ENCODE peak calls at places on chromosomes 6 and 20, in nine cellular contexts. E is EH, W is midbrain, Q is NCI-H748 treated with DMSO at 0.1 percent for 48 hours, S is NCI-H526 treated with DMSO at 0.1 percent for 48 hours, K is brain microvascular endothelial cell, R is T47D, F is mucosa of gallbladder, Z is C1 segment of cervical spinal cord. T is an unnamed sample.

GRCh38 chr20:21180248-21180647 is 54.4 kb downstream of the KIZ start:
- DNase-seq in E (no peak), K (no peak), R (no peak), Z (no peak), S (no peak), W (no peak), F (no peak), Q (no peak), T (no peak)

GRCh38 chr6:147040521-147040920 is 163.7 kb upstream of the STXBP5 start:
- DNase-seq in Q (no peak), R (no peak), E (no peak), W (no peak), Z (no peak), S (no peak), K (no peak), F (no peak), T (no peak)

GRCh38 chr6:80022803-80023202 is 18.4 kb downstream of the TTK start:
- DNase-seq in E (peak; percentile 85), Z (no peak), K (peak; percentile 81), R (no peak), Q (no peak), S (no peak), W (no peak), F (no peak), T (peak; percentile 88)

GRCh38 chr20:47262365-47263013 is 94.0 kb downstream of the ZMYND8 start:
- DNase-seq in W (no peak), K (no peak), S (peak; percentile 44), Q (no peak), E (no peak), Z (no peak), R (no peak), F (no peak), T (no peak)

GRCh38 chr6:121647905-121648304 is 212.5 kb downstream of the GJA1 start:
- DNase-seq in W (no peak), E (peak; percentile 78), F (no peak), K (peak; percentile 53), Q (no peak), R (no peak), S (no peak), Z (no peak), T (peak; percentile 51)

GRCh38 chr6:162899148-162899547 is 171.4 kb downstream of the PACRG start:
- DNase-seq in S (no peak), F (no peak), K (no peak), W (no peak), Z (no peak), E (no peak), R (no peak), Q (no peak), T (peak; percentile 28)

GRCh38 chr6:40999498-41000070 is 39.4 kb downstream of the UNC5CL start:
- DNase-seq in F (peak; percentile 62), E (peak; percentile 56), Q (no peak), R (no peak), Z (no peak), S (no peak), W (no peak), K (no peak), T (peak; percentile 62)

GRCh38 chr20:63536997-63537524 is at the start of gene PTK6:
- DNase-seq in R (peak; percentile 98), S (no peak), F (peak; percentile 62), W (no peak), Q (no peak), K (no peak), Z (no peak), E (no peak), T (no peak)

GRCh38 chr6:154954352-154954751 is 40.8 kb upstream of the TIAM2 start:
- DNase-seq in S (no peak), E (peak; percentile 48), Z (no peak), W (no peak), Q (no peak), K (no peak), F (no peak), R (no peak), T (no peak)

GRCh38 chr6:37696220-37696840 is 1.4 kb downstream of the MDGA1 start:
- DNase-seq in F (no peak), S (peak; percentile 53), K (no peak), R (peak; percentile 38), W (no peak), Q (peak; percentile 30), E (peak; percentile 56), Z (no peak), T (peak; percentile 55)

GRCh38 chr20:46249671-46250070 is 58.6 kb downstream of the CDH22 start:
- DNase-seq in F (no peak), Q (no peak), E (no peak), S (no peak), Z (no peak), W (no peak), R (no peak), K (no peak), T (no peak)

GRCh38 chr6:150314230-150315188 is 54.3 kb upstream of the IYD start:
- DNase-seq in E (no peak), Z (no peak), S (no peak), R (no peak), Q (no peak), F (no peak), W (no peak), K (no peak), T (no peak)

GRCh38 chr20:1517010-1517409 is 25.8 kb upstream of the SIRPB2 start:
- DNase-seq in R (no peak), S (no peak), Z (no peak), F (no peak), K (no peak), Q (no peak), W (no peak), E (no peak), T (no peak)

GRCh38 chr20:33062105-33062629 is 8.5 kb downstream of the BPIFB3 start:
- DNase-seq in W (no peak), R (no peak), K (no peak), Z (no peak), S (no peak), Q (no peak), F (no peak), E (no peak), T (no peak)

GRCh38 chr6:14550817-14551216 is 433.2 kb downstream of the CD83 start:
- DNase-seq in R (no peak), Q (no peak), Z (no peak), K (no peak), W (no peak), E (peak; percentile 17), S (no peak), F (no peak), T (no peak)

GRCh38 chr20:15496501-15497039 is 1076.7 kb downstream of the KIF16B start:
- DNase-seq in S (no peak), W (no peak), R (no peak), Z (no peak), Q (no peak), E (no peak), K (no peak), F (no peak), T (no peak)

GRCh38 chr6:125787791-125788190 is 3.0 kb upstream of the NCOA7 start:
- DNase-seq in E (peak; percentile 43), F (peak; percentile 40), Z (no peak), K (no peak), W (peak; percentile 34), R (no peak), S (no peak), Q (no peak), T (peak; percentile 42)

GRCh38 chr20:48064929-48065328 is 279.6 kb upstream of the SULF2 start:
- DNase-seq in K (peak; percentile 45), Z (no peak), E (peak; percentile 96), F (no peak), S (no peak), R (no peak), W (no peak), Q (no peak), T (peak; percentile 21)

GRCh38 chr6:133890941-133891813 is 2.3 kb downstream of the TCF21 start:
- DNase-seq in K (no peak), R (no peak), W (no peak), Z (no peak), E (peak; percentile 21), F (peak; percentile 20), Q (peak; percentile 46), S (no peak), T (peak; percentile 37)

GRCh38 chr6:127784468-127784867 is 116.4 kb downstream of the THEMIS start:
- DNase-seq in W (no peak), F (no peak), R (no peak), Z (no peak), Q (no peak), E (no peak), K (no peak), S (no peak), T (no peak)

GRCh38 chr6:28568515-28569108 is 42.9 kb downstream of the GPX5 start:
- DNase-seq in Q (no peak), R (no peak), K (no peak), F (no peak), W (no peak), Z (no peak), S (no peak), E (no peak), T (no peak)

GRCh38 chr6:10486215-10486614 is 34.9 kb upstream of the GCNT2 start:
- DNase-seq in F (no peak), K (no peak), Q (no peak), S (no peak), W (no peak), R (no peak), E (no peak), Z (no peak), T (no peak)

GRCh38 chr20:33675127-33675954 is 1.1 kb upstream of the NECAB3 start:
- DNase-seq in E (peak; percentile 32), Q (no peak), R (no peak), S (no peak), F (no peak), W (no peak), Z (no peak), K (no peak), T (peak; percentile 39)

GRCh38 chr20:25858495-25859425 is 162.1 kb upstream of the ZNF337 start:
- DNase-seq in R (no peak), K (no peak), E (no peak), S (peak; percentile 18), Q (peak; percentile 41), W (no peak), F (no peak), Z (no peak), T (no peak)

GRCh38 chr20:47360489-47361267 is 4.2 kb upstream of the ZMYND8 start:
- DNase-seq in W (peak; percentile 66), F (peak; percentile 75), K (peak; percentile 93), S (peak; percentile 75), Z (peak; percentile 61), Q (peak; percentile 75), E (peak; percentile 94), R (no peak), T (peak; percentile 85)

GRCh38 chr6:16764188-16764950 is 3.1 kb upstream of the ATXN1 start:
- DNase-seq in W (no peak), Q (peak; percentile 39), Z (no peak), K (peak; percentile 61), F (no peak), R (no peak), E (peak; percentile 74), S (peak; percentile 30), T (peak; percentile 79)

GRCh38 chr20:33689973-33690372 is 3.8 kb upstream of the E2F1 start:
- DNase-seq in F (no peak), E (peak; percentile 48), S (no peak), Z (no peak), W (peak; percentile 43), Q (no peak), R (no peak), K (peak; percentile 81), T (peak; percentile 71)

GRCh38 chr6:134816780-134817179 is 133.1 kb downstream of the ALDH8A1 start:
- DNase-seq in Q (no peak), W (no peak), S (no peak), R (no peak), F (no peak), Z (no peak), K (peak; percentile 45), E (peak; percentile 67), T (peak; percentile 57)

GRCh38 chr20:8227293-8227692 is 95.2 kb downstream of the PLCB1 start:
- DNase-seq in E (no peak), R (no peak), K (no peak), W (no peak), F (no peak), Z (no peak), S (no peak), Q (no peak), T (no peak)

GRCh38 chr6:125918681-125919566 is 37.6 kb upstream of the HINT3 start:
- DNase-seq in Z (no peak), Q (peak; percentile 53), E (peak; percentile 83), R (no peak), K (peak; percentile 85), W (peak; percentile 12), S (peak; percentile 6), F (peak; percentile 23), T (peak; percentile 83)

GRCh38 chr6:161374971-161375873 is 101.4 kb upstream of the AGPAT4 start:
- DNase-seq in W (peak; percentile 81), K (no peak), F (peak; percentile 83), Q (no peak), R (peak; percentile 41), S (peak; percentile 51), Z (peak; percentile 32), E (no peak), T (no peak)

T was measured in ELR.